ENCODE peak calls at places on chromosomes 11 and 22, in four cellular contexts. S, H, Z and J are unnamed samples. For H3K4me1, the result is how much of the 10 kb centered on the place peaks cover.

GRCh38 chr22:44311104-44311854 is 1.5 kb downstream of the SHISAL1 start:
- DNase-seq in S (no peak), H (no peak), Z (no peak), J (no peak)

GRCh38 chr11:115845872-115846271 is 341.7 kb upstream of the CADM1 start:
- DNase-seq in Z (no peak), S (no peak), H (no peak), J (no peak)

GRCh38 chr11:19872526-19873135 is 160.0 kb downstream of the NAV2 start:
- DNase-seq in Z (no peak), H (no peak), S (no peak), J (no peak)

GRCh38 chr22:47092896-47093311 is 330.5 kb downstream of the TBC1D22A start:
- DNase-seq in S (no peak), Z (no peak), H (no peak), J (no peak)

GRCh38 chr22:28958611-28959010 is 75.2 kb downstream of the ZNRF3 start:
- DNase-seq in S (no peak), Z (no peak), H (no peak), J (no peak)

GRCh38 chr22:50544078-50544745 is 1.5 kb upstream of the KLHDC7B start:
- DNase-seq in Z (peak), S (peak), H (peak), J (peak)

GRCh38 chr11:113289341-113290187 is 24.8 kb upstream of the TTC12 start:
- DNase-seq in Z (peak), S (peak), H (peak), J (peak)

GRCh38 chr22:19873138-19873959 is 18.7 kb upstream of the GNB1L start:
- DNase-seq in Z (no peak), S (no peak), H (no peak), J (peak)

GRCh38 chr22:50422046-50422445 is 52.8 kb downstream of the SBF1 start:
- DNase-seq in Z (no peak), H (no peak), S (no peak), J (no peak)

GRCh38 chr11:117928818-117929567 is at the start of gene TMPRSS13:
- DNase-seq in Z (peak), H (no peak), S (peak), J (no peak)
- H3K4me1 ChIP-seq in Z (half or more), H (under half), S (under half), J (under half)

GRCh38 chr11:61589961-61590360 is 9.1 kb upstream of the SYT7 start:
- DNase-seq in Z (no peak), S (no peak), H (no peak), J (peak)

GRCh38 chr11:61587541-61587941 is 6.7 kb upstream of the SYT7 start:
- DNase-seq in S (peak), Z (peak), H (no peak), J (no peak)

GRCh38 chr11:61587951-61588695 is 7.2 kb upstream of the SYT7 start:
- DNase-seq in Z (peak), H (peak), S (peak), J (peak)

GRCh38 chr11:61585115-61585514 is 4.2 kb upstream of the SYT7 start:
- DNase-seq in H (no peak), S (no peak), Z (no peak), J (no peak)

DNA sequence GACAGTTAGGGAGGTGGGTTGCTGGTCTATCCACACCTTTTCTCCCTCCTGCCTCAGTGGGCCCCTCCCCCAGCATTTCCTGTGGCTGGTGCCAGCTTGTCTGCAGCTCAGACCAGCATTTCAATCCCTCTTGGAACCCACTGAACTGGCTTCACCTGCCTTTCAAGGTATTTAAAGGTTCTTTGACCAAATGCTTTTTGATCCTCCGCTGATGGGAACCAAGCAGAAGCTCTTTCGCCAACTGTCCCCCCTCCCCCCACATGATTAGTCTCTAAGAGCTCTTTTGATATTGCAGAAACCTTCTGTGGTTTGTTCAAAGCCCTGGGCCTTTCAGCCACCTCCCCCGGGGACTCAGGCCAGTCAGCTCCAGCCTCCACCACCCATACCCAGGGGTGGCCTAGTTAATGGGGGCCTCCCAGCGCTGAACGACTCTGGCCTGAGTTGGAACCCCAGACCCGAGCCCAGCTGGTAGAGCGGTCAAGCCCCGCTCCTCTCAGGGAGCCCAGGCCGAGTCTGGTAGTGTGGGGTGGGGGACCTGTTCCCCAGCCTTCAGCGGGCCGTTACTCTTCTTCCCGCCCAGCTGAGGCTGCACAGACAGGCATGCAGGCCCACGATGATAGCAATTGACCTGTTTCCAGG is 6.0 kb upstream of the SYT7 start:
- DNase-seq in Z (no peak), H (no peak), S (peak), J (no peak)
- H3K4me3 ChIP-seq in Z (peak), H (peak), S (no peak), J (peak)

GRCh38 chr11:9716275-9717039 is 52.6 kb downstream of the SWAP70 start:
- DNase-seq in S (no peak), Z (no peak), H (peak), J (no peak)
- H3K4me1 ChIP-seq in S (under half), Z (under half), H (under half), J (under half)

GRCh38 chr11:125494033-125494364 is 2.1 kb downstream of the FEZ1 start:
- DNase-seq in Z (no peak), H (no peak), S (no peak), J (no peak)
- H3K4me3 ChIP-seq in Z (no peak), H (no peak), S (no peak), J (no peak)

GRCh38 chr11:75813622-75814039 is 1.4 kb upstream of the UVRAG start:
- DNase-seq in S (no peak), Z (peak), H (no peak), J (no peak)
- H3K4me1 ChIP-seq in S (under half), Z (under half), H (under half), J (under half)

GRCh38 chr11:120674537-120674936 is 163.0 kb downstream of the GRIK4 start:
- DNase-seq in H (no peak), Z (no peak), S (peak), J (peak)
- H3K4me3 ChIP-seq in H (no peak), Z (no peak), S (no peak), J (no peak)

GRCh38 chr11:96315476-96315875 is 27.5 kb downstream of the MAML2 start:
- DNase-seq in H (no peak), Z (no peak), S (no peak), J (no peak)
- H3K4me1 ChIP-seq in H (under half), Z (half or more), S (under half), J (under half)

DNA sequence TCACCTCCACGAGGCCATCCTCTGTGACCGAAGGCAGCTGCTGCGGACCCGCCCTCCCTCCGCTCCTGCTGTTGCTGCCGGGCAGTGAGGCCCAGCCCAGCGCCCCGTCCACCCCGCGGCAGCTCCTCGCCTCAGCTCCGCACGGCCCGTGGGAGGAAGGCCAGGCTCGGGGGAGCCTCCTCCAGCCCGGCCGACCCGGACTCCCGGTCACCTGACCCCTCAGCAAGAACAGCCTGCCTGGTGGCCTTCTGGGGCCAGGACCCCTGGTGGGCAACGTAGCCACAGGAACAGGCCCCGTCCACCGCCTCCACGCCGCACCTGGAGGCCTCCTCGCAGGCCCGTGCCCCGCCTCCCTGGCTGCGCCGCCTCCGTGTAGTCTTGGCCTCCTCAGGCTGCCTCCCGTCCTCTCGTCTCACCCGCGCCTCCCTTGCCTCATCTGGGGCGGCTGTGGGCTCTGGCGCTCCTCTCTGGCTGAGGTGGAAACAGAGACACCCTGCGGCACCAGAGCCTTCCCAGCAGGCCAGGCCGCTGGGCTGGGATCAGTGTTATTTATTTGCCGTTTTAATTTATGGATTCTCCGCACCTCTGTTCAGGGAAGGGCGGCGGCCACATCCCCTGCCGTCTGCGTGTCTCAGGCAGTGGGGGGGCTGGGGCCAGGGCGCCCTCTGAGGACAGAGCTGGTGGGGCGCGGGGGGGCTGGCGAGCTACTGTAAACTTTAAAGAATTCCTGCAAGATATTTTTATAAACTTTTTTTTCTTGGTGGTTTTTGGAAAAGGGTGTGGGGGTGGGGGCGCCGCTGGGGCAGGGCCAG is 25.4 kb downstream of the MOB2 start:
- DNase-seq in H (no peak), S (no peak), Z (no peak), J (no peak)
- H3K4me3 ChIP-seq in H (peak), S (no peak), Z (no peak), J (no peak)

DNA sequence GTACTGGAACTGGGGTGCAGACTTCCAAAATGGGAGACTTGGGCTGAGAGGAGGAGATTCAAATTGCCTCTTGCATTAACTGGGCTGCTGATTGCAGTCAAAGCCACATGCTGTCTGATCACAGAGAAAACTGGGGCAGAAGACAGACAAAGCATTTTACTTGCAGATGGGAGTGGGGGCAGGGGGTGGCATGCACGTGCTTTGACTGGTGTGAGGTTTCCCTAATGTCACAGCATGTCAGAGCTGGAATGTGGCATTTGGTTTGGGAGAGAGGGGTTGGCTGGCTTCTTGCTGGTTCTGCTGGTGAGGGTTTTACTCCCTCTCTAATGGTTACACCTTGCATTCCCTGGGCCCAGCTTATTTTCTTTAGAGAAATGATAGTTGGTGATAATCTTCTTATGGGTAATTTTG is 2.9 kb downstream of the TUB start:
- DNase-seq in S (no peak), H (no peak), Z (no peak), J (no peak)
- H3K4me1 ChIP-seq in S (under half), H (under half), Z (under half), J (under half)

GRCh38 chr11:73312036-73312435 is 4.0 kb downstream of the ARHGEF17 start:
- DNase-seq in S (no peak), H (no peak), Z (no peak), J (no peak)

GRCh38 chr11:73312806-73313403 is 4.8 kb downstream of the ARHGEF17 start:
- DNase-seq in Z (no peak), H (no peak), S (no peak), J (no peak)

GRCh38 chr11:73314121-73314948 is 6.3 kb downstream of the ARHGEF17 start:
- DNase-seq in Z (no peak), H (no peak), S (peak), J (no peak)

GRCh38 chr11:73315288-73316020 is 7.4 kb downstream of the ARHGEF17 start:
- DNase-seq in H (no peak), Z (no peak), S (no peak), J (no peak)

DNA sequence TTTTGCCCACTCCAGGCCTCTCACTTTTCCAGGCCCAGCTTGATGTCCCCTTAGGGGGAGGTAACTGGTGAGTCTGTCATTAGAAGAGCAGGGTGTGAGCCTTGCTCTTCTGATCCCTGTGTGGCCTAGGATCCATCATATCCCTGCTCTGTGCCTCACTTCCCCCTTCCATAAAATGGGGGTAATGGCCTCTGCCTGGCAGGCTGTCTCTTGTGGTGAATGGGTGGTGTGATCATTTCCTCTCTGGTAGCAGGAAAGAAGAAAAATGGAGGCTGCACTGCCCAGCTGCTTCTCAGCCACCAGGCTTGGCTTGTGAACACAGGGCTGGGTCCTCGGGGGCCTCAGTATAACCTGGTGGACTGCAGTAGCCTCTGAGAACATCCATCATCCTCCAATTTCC is 5.6 kb downstream of the ARHGEF17 start:
- DNase-seq in S (no peak), H (no peak), Z (no peak), J (no peak)
- H3K4me3 ChIP-seq in S (no peak), H (no peak), Z (no peak), J (no peak)